ENCODE peak calls at places on chromosomes 2 and 18, in five cellular contexts. Y, K, L, R and M are unnamed samples.

GRCh38 chr18:46226461-46226860 is 122.3 kb downstream of the HAUS1 start:
- DNase-seq in Y (no peak), K (no peak), L (no peak), R (no peak), M (no peak)

GRCh38 chr2:118310016-118310877 is 222.0 kb downstream of the INSIG2 start:
- DNase-seq in Y (no peak), K (no peak), L (no peak), R (peak), M (peak)

GRCh38 chr2:143981428-143981827 is 538.5 kb downstream of the ZEB2 start:
- DNase-seq in Y (no peak), K (no peak), L (no peak), R (no peak), M (no peak)

GRCh38 chr2:27940090-27940671 is 49.7 kb downstream of the BABAM2 start:
- DNase-seq in Y (no peak), K (no peak), L (no peak), R (no peak), M (no peak)

GRCh38 chr2:43049836-43050796 is 176.3 kb downstream of the ZFP36L2 start:
- DNase-seq in Y (no peak), K (no peak), L (no peak), R (no peak), M (peak)

GRCh38 chr2:201879986-201880385 is 73.6 kb downstream of the CDK15 start:
- DNase-seq in Y (no peak), K (no peak), L (no peak), R (no peak), M (no peak)

GRCh38 chr2:46970334-46971288 is 55.0 kb upstream of the MCFD2 start:
- DNase-seq in Y (peak), K (peak), L (no peak), R (no peak), M (no peak)

GRCh38 chr2:136185991-136186771 is 68.2 kb upstream of the CXCR4 start:
- DNase-seq in Y (no peak), K (no peak), L (no peak), R (no peak), M (no peak)

GRCh38 chr2:149041482-149041881 is 3.0 kb downstream of the LYPD6B start:
- DNase-seq in Y (no peak), K (no peak), L (no peak), R (no peak), M (no peak)

GRCh38 chr2:196594158-196594557 is 45.4 kb upstream of the CCDC150 start:
- DNase-seq in Y (no peak), K (no peak), L (no peak), R (no peak), M (no peak)

GRCh38 chr2:157692768-157693167 is 64.1 kb upstream of the ACVR1C start:
- DNase-seq in Y (no peak), K (no peak), L (no peak), R (no peak), M (no peak)

GRCh38 chr2:12816379-12817306 is 99.9 kb downstream of the TRIB2 start:
- DNase-seq in Y (no peak), K (no peak), L (no peak), R (no peak), M (no peak)

GRCh38 chr2:101089419-101089818 is 61.8 kb downstream of the TBC1D8 start:
- DNase-seq in Y (no peak), K (no peak), L (peak), R (no peak), M (no peak)

GRCh38 chr2:143974262-143974661 is 545.7 kb downstream of the ZEB2 start:
- DNase-seq in Y (no peak), K (no peak), L (no peak), R (no peak), M (no peak)

GRCh38 chr18:12038082-12038660 is 55.5 kb upstream of the ANKRD62 start:
- DNase-seq in Y (no peak), K (no peak), L (no peak), R (no peak), M (peak)

GRCh38 chr2:127508621-127509034 is 17.7 kb downstream of the IWS1 start:
- DNase-seq in Y (peak), K (peak), L (no peak), R (peak), M (no peak)

DNA sequence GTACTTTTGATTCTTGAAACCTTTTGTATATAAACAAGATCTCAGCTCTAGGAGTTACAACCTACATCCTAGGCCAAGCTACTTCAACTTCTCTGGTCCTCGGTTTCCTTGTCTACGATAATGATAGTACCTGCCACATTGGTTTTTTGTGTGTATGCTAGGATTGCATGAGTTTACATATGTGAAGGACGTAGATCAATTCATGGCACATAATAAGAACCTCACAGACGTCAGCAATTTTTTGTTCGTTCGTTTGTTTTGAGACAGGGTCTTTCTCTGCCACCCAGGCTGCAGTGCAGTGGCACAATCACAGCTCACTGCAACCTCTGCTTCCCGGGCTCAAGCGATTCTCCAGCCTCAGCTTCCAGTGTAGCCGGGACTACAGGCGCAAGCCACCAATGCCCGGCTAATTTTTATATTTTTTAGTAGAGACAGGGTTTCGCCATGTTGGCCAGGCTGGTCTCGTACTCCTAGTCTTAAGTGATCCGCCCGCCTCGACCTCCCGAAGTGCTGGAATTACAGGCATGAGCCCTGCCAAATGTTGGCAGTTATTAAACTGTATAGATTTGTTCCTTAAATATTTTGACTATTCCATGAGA is 716 bp upstream of the SLC35F5 start:
- DNase-seq in Y (peak), K (peak), L (no peak), R (no peak), M (no peak)
- TF ChIP-seq ESRRA in Y (no peak), K (no peak), L (no peak), R (no peak), M (no peak)

GRCh38 chr2:85792783-85793441 is 39.1 kb downstream of the ATOH8 start:
- DNase-seq in Y (peak), K (no peak), L (no peak), R (no peak), M (peak)
- TF ChIP-seq MAX in Y (peak), K (no peak), L (no peak), R (no peak), M (no peak)

GRCh38 chr2:223082701-223083100 is 30.7 kb downstream of the KCNE4 start:
- DNase-seq in Y (no peak), K (no peak), L (no peak), R (no peak), M (no peak)

GRCh38 chr2:223083402-223084070 is 31.5 kb downstream of the KCNE4 start:
- DNase-seq in Y (no peak), K (no peak), L (no peak), R (no peak), M (no peak)

GRCh38 chr2:223079925-223080324 is 27.9 kb downstream of the KCNE4 start:
- DNase-seq in Y (no peak), K (no peak), L (no peak), R (no peak), M (no peak)

GRCh38 chr2:223084873-223085272 is 32.9 kb downstream of the KCNE4 start:
- DNase-seq in Y (no peak), K (no peak), L (no peak), R (no peak), M (no peak)

DNA sequence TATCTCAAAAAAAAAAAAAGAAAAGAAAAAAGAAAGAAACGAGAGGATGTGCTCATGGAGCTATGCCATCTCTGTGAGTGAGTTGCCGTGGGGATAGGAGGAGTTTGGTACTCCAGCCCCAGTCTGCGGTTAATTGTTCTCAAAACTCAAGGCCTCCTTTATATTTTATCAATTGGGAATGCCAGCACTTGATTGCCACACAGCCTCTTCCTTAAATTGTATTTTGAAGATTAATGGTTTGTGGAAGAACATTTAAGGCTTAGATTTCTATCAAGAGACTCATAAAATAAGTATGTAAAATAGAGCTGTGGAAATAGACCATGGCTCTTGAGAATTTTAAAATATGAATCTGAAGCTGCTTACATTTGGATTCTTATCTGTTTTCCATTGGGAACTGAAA is 29.8 kb downstream of the KCNE4 start:
- DNase-seq in Y (no peak), K (no peak), L (no peak), R (no peak), M (no peak)
- TF ChIP-seq ESRRA in Y (no peak), K (no peak), L (no peak), R (no peak), M (no peak)

GRCh38 chr2:32436150-32436549 is 79.3 kb downstream of the BIRC6 start:
- DNase-seq in Y (no peak), K (no peak), L (no peak), R (no peak), M (no peak)
- TF ChIP-seq MAX in Y (no peak), K (no peak), L (no peak), R (no peak), M (no peak)

DNA sequence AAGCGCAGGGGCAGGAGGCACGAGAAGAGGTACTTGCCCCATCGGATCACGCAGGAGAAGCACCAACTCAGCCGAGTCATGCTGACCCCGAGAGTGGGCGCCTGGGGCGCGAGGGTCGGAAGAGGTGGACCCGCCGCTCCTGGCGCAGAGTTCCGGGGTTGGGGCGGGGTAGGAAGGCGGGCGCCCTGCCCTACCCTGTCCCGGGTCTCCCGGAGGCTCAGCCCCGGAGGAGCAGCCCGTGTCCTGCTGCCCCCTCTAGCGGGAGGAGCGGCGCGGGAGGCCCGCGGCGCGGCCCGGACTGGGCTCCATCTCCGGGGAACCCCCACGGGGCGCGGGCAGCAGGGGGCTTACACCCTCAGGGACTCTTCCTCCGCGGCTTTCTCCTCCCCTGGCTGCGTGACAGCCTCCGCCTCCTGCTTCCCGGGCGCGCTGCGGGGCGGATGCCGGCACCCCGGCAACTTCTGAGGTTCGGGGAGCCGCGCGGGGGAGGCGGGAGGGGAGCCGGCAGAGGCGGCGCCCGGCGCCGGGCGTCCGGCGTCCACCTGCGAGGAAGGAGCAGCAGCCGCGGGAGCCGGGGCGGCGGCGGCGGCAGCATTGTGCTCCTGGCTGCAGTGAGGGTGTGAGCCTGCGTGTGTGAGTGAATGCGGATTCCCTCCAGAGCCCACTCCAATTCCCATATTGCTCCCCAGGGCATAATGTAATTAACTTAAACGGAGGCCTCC is 7.5 kb upstream of the TNS1 start:
- DNase-seq in Y (peak), K (no peak), L (no peak), R (peak), M (no peak)
- TF ChIP-seq ESRRA in Y (no peak), K (no peak), L (no peak), R (no peak), M (no peak)